ENCODE peak calls at places on chromosomes 12 and 14, in ten cellular contexts. J is astrocyte, Y is H1, F is GM23338, V is PC-3, L is GM23248, T is neural progenitor cell, Z is HepG2, U is K562, H is hepatocyte. E is an unnamed sample.

GRCh38 chr14:61603736-61604135 is 91.6 kb upstream of the HIF1A start:
- DNase-seq in J (no peak), Y (no peak), F (no peak), V (no peak), L (no peak), T (no peak), Z (no peak), U (no peak), H (no peak), E (no peak)

GRCh38 chr14:102923920-102924486 is 1.5 kb downstream of the AMN start:
- DNase-seq in J (no peak), Y (no peak), F (no peak), V (no peak), L (no peak), T (no peak), Z (no peak), U (no peak), H (peak; percentile 31), E (no peak)

GRCh38 chr12:84079621-84080020 is 833.0 kb downstream of the SLC6A15 start:
- DNase-seq in J (peak; percentile 12), Y (no peak), F (no peak), V (peak; percentile 17), L (peak; percentile 35), T (no peak), Z (no peak), U (no peak), H (no peak), E (no peak)

GRCh38 chr12:106115450-106115849 is 23.3 kb downstream of the NUAK1 start:
- DNase-seq in J (peak; percentile 60), Y (no peak), F (no peak), V (no peak), L (no peak), T (peak; percentile 71), Z (no peak), U (no peak), H (no peak), E (no peak)

GRCh38 chr12:65566776-65567175 is 257.5 kb upstream of the HMGA2 start:
- DNase-seq in J (peak; percentile 54), Y (no peak), F (no peak), V (no peak), L (peak; percentile 40), T (no peak), Z (no peak), U (no peak), H (no peak), E (peak; percentile 58)

GRCh38 chr14:99562848-99563748 is 40.9 kb downstream of the CCDC85C start:
- DNase-seq in J (peak; percentile 81), Y (peak; percentile 92), F (peak; percentile 96), V (peak; percentile 87), L (peak; percentile 53), T (peak; percentile 97), Z (peak; percentile 84), U (peak; percentile 43), H (peak; percentile 90), E (peak; percentile 89)

GRCh38 chr12:64544796-64545382 is 65.4 kb upstream of the RASSF3 start:
- DNase-seq in J (no peak), Y (no peak), F (no peak), V (no peak), L (no peak), T (no peak), Z (no peak), U (no peak), H (no peak), E (no peak)

GRCh38 chr12:71010143-71010479 is 89.6 kb upstream of the PTPRR start:
- DNase-seq in J (no peak), Y (no peak), F (no peak), V (no peak), L (no peak), T (no peak), Z (no peak), U (no peak), H (no peak), E (no peak)

GRCh38 chr12:77049767-77050353 is 15.5 kb downstream of the E2F7 start:
- DNase-seq in J (peak; percentile 52), Y (no peak), F (peak; percentile 68), V (peak; percentile 83), L (peak; percentile 71), T (peak; percentile 63), Z (peak; percentile 69), U (peak; percentile 57), H (peak; percentile 82), E (peak; percentile 82)

GRCh38 chr12:6362383-6362782 is 13.0 kb downstream of the SCNN1A start:
- DNase-seq in J (no peak), Y (no peak), F (no peak), V (peak; percentile 19), L (no peak), T (no peak), Z (no peak), U (no peak), H (no peak), E (no peak)

GRCh38 chr12:6363330-6364036 is 11.9 kb downstream of the SCNN1A start:
- DNase-seq in J (no peak), Y (peak; percentile 82), F (peak; percentile 77), V (peak; percentile 84), L (peak; percentile 92), T (peak; percentile 74), Z (peak; percentile 85), U (peak; percentile 95), H (peak; percentile 92), E (peak; percentile 36)

GRCh38 chr12:6363010-6363329 is 12.4 kb downstream of the SCNN1A start:
- DNase-seq in J (no peak), Y (no peak), F (no peak), V (no peak), L (no peak), T (no peak), Z (no peak), U (no peak), H (no peak), E (no peak)

GRCh38 chr12:6361834-6362233 is 13.5 kb downstream of the SCNN1A start:
- DNase-seq in J (no peak), Y (no peak), F (no peak), V (peak; percentile 89), L (no peak), T (no peak), Z (no peak), U (no peak), H (no peak), E (peak; percentile 24)

DNA sequence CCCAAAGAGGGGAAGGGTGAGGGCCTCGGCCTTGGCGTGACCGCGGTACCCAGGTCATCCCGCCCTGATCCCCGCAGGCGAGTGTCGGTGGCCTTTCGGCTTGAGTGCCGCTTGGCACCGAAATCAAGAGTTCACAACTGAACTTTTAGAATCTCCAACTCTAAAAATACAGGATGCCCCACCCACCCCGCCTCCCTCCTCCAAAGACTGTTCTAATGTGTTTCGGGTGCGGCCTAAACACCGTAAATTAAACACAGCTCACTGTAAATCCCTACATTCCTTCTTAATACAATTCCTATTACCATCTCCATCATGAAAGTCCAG is 11.4 kb downstream of the SCNN1A start:
- DNase-seq in J (no peak), Y (no peak), F (no peak), V (peak; percentile 19), L (peak; percentile 53), T (no peak), Z (no peak), U (no peak), H (no peak), E (no peak)
- H3K4me3 ChIP-seq in J (no peak overlapping the region), Y (peak overlapping the region; percentile 48), F (peak overlapping the region; percentile 82), V (peak overlapping the region; percentile 77), L (peak overlapping the region; percentile 77), T (peak overlapping the region; percentile 63), Z (peak overlapping the region; percentile 74), U (peak overlapping the region; percentile 56), H (peak overlapping the region; percentile 23), E (no peak overlapping the region)

GRCh38 chr12:130832561-130833209 is 6.4 kb downstream of the STX2 start:
- DNase-seq in J (peak; percentile 55), Y (no peak), F (no peak), V (peak; percentile 51), L (peak; percentile 81), T (no peak), Z (no peak), U (peak; percentile 85), H (peak; percentile 74), E (peak; percentile 88)

GRCh38 chr12:130829391-130830245 is 9.4 kb downstream of the STX2 start:
- DNase-seq in J (no peak), Y (no peak), F (no peak), V (no peak), L (peak; percentile 28), T (no peak), Z (no peak), U (no peak), H (no peak), E (no peak)

GRCh38 chr12:130830246-130830551 is 8.9 kb downstream of the STX2 start:
- DNase-seq in J (no peak), Y (no peak), F (no peak), V (no peak), L (no peak), T (peak; percentile 21), Z (no peak), U (peak; percentile 49), H (no peak), E (no peak)

GRCh38 chr12:130831876-130832405 is 7.1 kb downstream of the STX2 start:
- DNase-seq in J (no peak), Y (no peak), F (no peak), V (no peak), L (no peak), T (no peak), Z (no peak), U (no peak), H (no peak), E (no peak)

DNA sequence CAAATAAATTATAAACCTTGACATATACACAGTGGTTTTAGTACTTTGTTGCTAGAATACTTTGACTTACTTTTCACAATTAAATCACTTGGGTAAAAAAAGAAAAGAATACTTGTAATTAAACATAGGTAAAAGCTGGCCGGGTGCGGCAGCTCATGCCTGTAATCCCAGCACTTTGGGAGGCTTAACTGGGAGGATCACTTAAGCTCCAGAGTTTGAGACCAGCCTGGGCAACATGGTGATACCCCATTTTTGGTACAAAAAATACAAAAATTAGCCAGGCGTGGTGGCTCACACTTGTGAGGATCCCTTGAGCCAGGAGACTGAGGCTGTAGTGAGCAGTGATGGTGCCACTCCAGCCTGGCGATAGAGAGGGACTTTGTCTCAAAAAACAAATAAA is 7.8 kb downstream of the STX2 start:
- DNase-seq in J (no peak), Y (no peak), F (no peak), V (no peak), L (no peak), T (no peak), Z (no peak), U (no peak), H (no peak), E (no peak)
- H4K20me1 ChIP-seq in J (peaks cover 78% of the 10 kb centered on the region), Y (no peaks in the 10 kb centered on the region), F (no peaks in the 10 kb centered on the region), V (no peaks in the 10 kb centered on the region), L (no peaks in the 10 kb centered on the region), T (peaks cover 41% of the 10 kb centered on the region), Z (no peaks in the 10 kb centered on the region), U (no peaks in the 10 kb centered on the region), H (peaks cover 3% of the 10 kb centered on the region), E (no peaks in the 10 kb centered on the region)

DNA sequence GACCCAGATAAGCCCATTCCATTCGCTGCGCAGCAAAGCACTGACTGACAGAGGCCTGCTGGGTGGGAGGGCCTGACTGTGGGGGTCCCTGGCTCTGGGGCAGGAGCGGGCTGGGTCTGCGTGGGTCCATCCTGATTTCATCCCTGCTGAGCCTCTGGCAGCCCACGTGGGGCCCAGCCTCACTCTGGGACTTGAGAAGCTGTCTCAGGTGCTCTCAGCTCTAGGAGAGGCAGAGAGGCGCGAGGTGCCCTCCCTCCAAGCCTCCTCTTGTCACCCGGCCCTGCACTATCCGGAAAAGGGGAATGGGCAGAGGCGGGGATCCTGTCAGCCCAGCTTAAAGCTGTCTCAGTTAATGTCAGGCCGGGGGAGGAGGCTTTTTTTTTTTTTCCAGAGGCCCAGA is 907 bp downstream of the ABCB9 start:
- DNase-seq in J (no peak), Y (no peak), F (no peak), V (no peak), L (no peak), T (peak; percentile 40), Z (no peak), U (no peak), H (no peak), E (no peak)
- H3K4me3 ChIP-seq in J (no peak overlapping the region), Y (no peak overlapping the region), F (peak overlapping the region; percentile 93), V (peak overlapping the region; percentile 99), L (peak overlapping the region; percentile 78), T (peak overlapping the region; percentile 74), Z (peak overlapping the region; percentile 82), U (peak overlapping the region; percentile 50), H (no peak overlapping the region), E (peak overlapping the region; percentile 70)

GRCh38 chr12:124225730-124226129 is 69.2 kb upstream of the RFLNA start:
- DNase-seq in J (no peak), Y (no peak), F (no peak), V (no peak), L (no peak), T (no peak), Z (no peak), U (no peak), H (no peak), E (no peak)
- H4K20me1 ChIP-seq in J (no peaks in the 10 kb centered on the region), Y (no peaks in the 10 kb centered on the region), F (no peaks in the 10 kb centered on the region), V (no peaks in the 10 kb centered on the region), L (no peaks in the 10 kb centered on the region), T (no peaks in the 10 kb centered on the region), Z (no peaks in the 10 kb centered on the region), U (no peaks in the 10 kb centered on the region), H (no peaks in the 10 kb centered on the region), E (no peaks in the 10 kb centered on the region)

E was measured in fibroblast of lung.